ENCODE peak calls at places on chromosomes 13 and 19, in eight cellular contexts. I is NCI-H510A treated with DMSO at 0.1 percent for 48 hours; J is foreskin fibroblast; G is activated CD4-positive, alpha-beta T cell treated with anti-CD3 and anti-CD28 coated beads for 1 hour; Q is ecto neural progenitor cell; A is ovary; B is naive thymus-derived CD8-positive, alpha-beta T cell; T is breast epithelium. P is an unnamed sample.

GRCh38 chr19:50252111-50252886 is 48.9 kb downstream of the MYH14 start:
- DNase-seq in J (peak; percentile 6), I (no peak), B (no peak), Q (no peak), A (no peak), G (no peak), T (no peak), P (peak; percentile 71)

GRCh38 chr13:107258599-107259187 is 690.8 kb upstream of the ARGLU1 start:
- DNase-seq in A (no peak), T (no peak), I (no peak), Q (no peak), B (no peak), G (no peak), J (no peak), P (peak; percentile 93)

GRCh38 chr13:109271061-109271460 is 515.3 kb downstream of the IRS2 start:
- DNase-seq in T (no peak), G (no peak), I (no peak), J (no peak), B (no peak), A (no peak), Q (no peak), P (no peak)

GRCh38 chr19:30390356-30390988 is 18.3 kb downstream of the ZNF536 start:
- DNase-seq in A (no peak), J (no peak), I (no peak), T (no peak), G (no peak), B (no peak), Q (no peak), P (no peak)

GRCh38 chr13:91291078-91291477 is 56.4 kb upstream of the MIR17HG start:
- DNase-seq in A (no peak), Q (no peak), G (no peak), J (no peak), I (no peak), T (no peak), B (no peak), P (no peak)

GRCh38 chr13:110448230-110448629 is 113.3 kb downstream of the RAB20 start:
- DNase-seq in T (peak; percentile 83), B (no peak), I (no peak), Q (no peak), G (no peak), A (no peak), J (peak; percentile 55), P (peak; percentile 56)

GRCh38 chr19:57664269-57665127 is 4.2 kb upstream of the ZSCAN4 start:
- DNase-seq in T (no peak), B (no peak), A (peak; percentile 74), I (no peak), Q (peak; percentile 74), J (peak; percentile 80), G (no peak), P (peak; percentile 45)

GRCh38 chr19:54062643-54063042 is 1.1 kb downstream of the VSTM1 start:
- DNase-seq in J (no peak), Q (no peak), A (no peak), T (no peak), I (no peak), B (no peak), G (no peak), P (no peak)

GRCh38 chr13:50127726-50128291 is 112.6 kb downstream of the KCNRG start:
- DNase-seq in A (no peak), Q (peak; percentile 62), B (no peak), G (no peak), T (no peak), I (no peak), J (no peak), P (no peak)

GRCh38 chr13:48175200-48175599 is 57.8 kb upstream of the ITM2B start:
- DNase-seq in G (no peak), I (no peak), T (no peak), B (no peak), Q (no peak), A (no peak), J (no peak), P (no peak)

GRCh38 chr13:28611654-28612131 is 47.2 kb upstream of the POMP start:
- DNase-seq in J (peak; percentile 20), T (no peak), G (no peak), A (no peak), B (no peak), I (no peak), Q (no peak), P (no peak)

GRCh38 chr19:6464070-6464873 is at the start of gene CRB3:
- DNase-seq in T (peak; percentile 86), I (peak; percentile 89), B (peak; percentile 55), G (peak; percentile 43), Q (peak; percentile 64), J (no peak), A (peak; percentile 42), P (peak; percentile 89)

GRCh38 chr13:33277946-33278345 is 7.6 kb downstream of the STARD13 start:
- DNase-seq in B (no peak), J (peak; percentile 30), G (no peak), T (no peak), Q (no peak), I (no peak), A (no peak), P (no peak)

GRCh38 chr19:1000095-1000494 is at the start of gene GRIN3B:
- DNase-seq in Q (peak; percentile 90), B (peak; percentile 63), T (no peak), I (no peak), G (peak; percentile 37), A (no peak), J (peak; percentile 85), P (no peak)

GRCh38 chr13:29969286-29969685 is 118.9 kb upstream of the UBL3 start:
- DNase-seq in Q (no peak), I (no peak), B (no peak), A (no peak), G (no peak), T (no peak), J (peak; percentile 43), P (no peak)

GRCh38 chr19:3719868-3720532 is 11.8 kb downstream of the TJP3 start:
- DNase-seq in Q (no peak), J (no peak), I (no peak), A (no peak), B (no peak), G (no peak), T (no peak), P (no peak)

GRCh38 chr19:41860419-41861097 is 503 bp downstream of the RPS19 start:
- DNase-seq in G (no peak), T (no peak), I (no peak), B (no peak), Q (no peak), J (peak; percentile 29), A (no peak), P (peak; percentile 48)

GRCh38 chr13:21078501-21078900 is 17.1 kb upstream of the LATS2 start:
- DNase-seq in I (no peak), B (no peak), J (peak; percentile 68), Q (no peak), T (no peak), A (no peak), G (no peak), P (no peak)

GRCh38 chr13:80235559-80236296 is 105.2 kb downstream of the SPRY2 start:
- DNase-seq in J (no peak), T (no peak), Q (no peak), I (no peak), G (no peak), A (no peak), B (no peak), P (peak; percentile 92)

GRCh38 chr19:55315956-55316525 is 9.1 kb downstream of the TMEM150B start:
- DNase-seq in I (no peak), T (peak; percentile 81), Q (no peak), B (no peak), G (no peak), A (no peak), J (no peak), P (no peak)

GRCh38 chr19:14116918-14117578 is 514 bp downstream of the PRKACA start:
- DNase-seq in I (no peak), J (no peak), A (peak; percentile 77), G (no peak), T (no peak), B (peak; percentile 25), Q (peak; percentile 59), P (no peak)

GRCh38 chr19:33486407-33486806 is 35.2 kb downstream of the PEPD start:
- DNase-seq in B (no peak), A (no peak), Q (no peak), J (no peak), I (no peak), T (no peak), G (no peak), P (no peak)

GRCh38 chr19:41545547-41545946 is 30.4 kb upstream of the CEACAM21 start:
- DNase-seq in A (no peak), I (no peak), G (no peak), J (no peak), Q (no peak), B (no peak), T (no peak), P (no peak)

GRCh38 chr13:99856021-99856420 is 115.5 kb downstream of the ZIC5 start:
- DNase-seq in A (no peak), B (no peak), Q (no peak), G (no peak), J (no peak), T (no peak), I (no peak), P (no peak)

GRCh38 chr19:32812036-32812435 is 57.5 kb downstream of the SLC7A9 start:
- DNase-seq in A (no peak), T (no peak), B (no peak), I (no peak), Q (no peak), J (no peak), G (no peak), P (no peak)

GRCh38 chr19:752652-753517 is 2.0 kb downstream of the MISP start:
- DNase-seq in B (no peak), Q (no peak), J (peak; percentile 92), I (no peak), G (no peak), A (peak; percentile 85), T (no peak), P (peak; percentile 89)

GRCh38 chr19:46380690-46381089 is 32.7 kb downstream of the CCDC8 start:
- DNase-seq in A (no peak), I (no peak), J (no peak), T (no peak), G (no peak), Q (no peak), B (no peak), P (no peak)

GRCh38 chr19:58338825-58339558 is 12.2 kb downstream of the ZSCAN22 start:
- DNase-seq in G (no peak), Q (no peak), J (no peak), T (no peak), B (no peak), I (no peak), A (no peak), P (no peak)

GRCh38 chr13:63490149-63490548 is 2074.5 kb upstream of the PCDH20 start:
- DNase-seq in J (no peak), I (no peak), A (no peak), B (no peak), G (no peak), T (no peak), Q (no peak), P (no peak)